ENCODE peak calls at places on chromosomes 4 and X, in nine cellular contexts. K is GDM1; X is SW 1271; Z is stimulated activated CD8-positive, alpha-beta memory T cell treated with anti-CD3 and anti-CD28 coated beads, Interleukin-7, amount 100 ng/mL, for 48 hours; B is hypothalamus; W is HT-29; Y is activated CD4-positive, alpha-beta T cell treated with anti-CD3 and anti-CD28 coated beads for 1 hour; U is thyroid gland; I is A549. N is an unnamed sample.

GRCh38 chr4:133943081-133943480 is 258.5 kb downstream of the PABPC4L start:
- DNase-seq in K (no peak), B (no peak), U (no peak), Z (no peak), X (no peak), W (no peak), I (no peak), Y (no peak), N (no peak)

GRCh38 chrX:41095174-41095573 is 9.9 kb downstream of the USP9X start:
- DNase-seq in Z (no peak), I (no peak), X (no peak), B (no peak), U (no peak), K (no peak), W (no peak), Y (no peak), N (no peak)

GRCh38 chrX:3026074-3026588 is 15.1 kb upstream of the ARSF start:
- DNase-seq in X (no peak), B (no peak), Y (no peak), W (peak; percentile 73), Z (no peak), I (no peak), K (no peak), U (peak; percentile 8), N (peak; percentile 33)

GRCh38 chr4:152415980-152416379 is 119.9 kb downstream of the FBXW7 start:
- DNase-seq in I (no peak), K (no peak), W (no peak), B (no peak), Z (no peak), U (no peak), Y (no peak), X (no peak), N (no peak)

GRCh38 chr4:187276786-187277408 is 553.2 kb upstream of the FAT1 start:
- DNase-seq in K (no peak), Y (no peak), B (no peak), U (no peak), X (no peak), W (no peak), I (no peak), Z (no peak), N (no peak)

GRCh38 chr4:179692251-179692650 is 2250.0 kb upstream of the AGA start:
- DNase-seq in B (no peak), Z (no peak), Y (no peak), K (no peak), I (no peak), U (no peak), X (no peak), W (no peak), N (no peak)

GRCh38 chr4:7635435-7635834 is 200.7 kb upstream of the PSAPL1 start:
- DNase-seq in I (no peak), K (no peak), B (no peak), U (no peak), X (no peak), Y (no peak), Z (no peak), W (no peak), N (no peak)

GRCh38 chr4:24266951-24267577 is 317.3 kb downstream of the DHX15 start:
- DNase-seq in X (no peak), Z (no peak), I (no peak), Y (no peak), B (no peak), W (no peak), K (no peak), U (no peak), N (peak; percentile 53)

GRCh38 chr4:139839664-139840063 is 174.0 kb downstream of the MGST2 start:
- DNase-seq in Y (no peak), B (no peak), K (no peak), X (no peak), U (no peak), I (no peak), Z (no peak), W (no peak), N (no peak)

GRCh38 chr4:37601527-37601926 is 84.6 kb downstream of the RELL1 start:
- DNase-seq in Y (no peak), X (no peak), B (no peak), W (peak; percentile 74), Z (no peak), K (no peak), I (peak; percentile 9), U (no peak), N (no peak)

GRCh38 chr4:58081356-58081755 is 971.2 kb upstream of the IGFBP7 start:
- DNase-seq in I (no peak), B (no peak), X (no peak), K (no peak), W (no peak), Z (no peak), U (no peak), Y (no peak), N (no peak)

GRCh38 chrX:98289726-98290125 is 1406.0 kb downstream of the RPA4 start:
- DNase-seq in Z (no peak), K (no peak), I (no peak), X (no peak), W (no peak), Y (no peak), B (no peak), U (no peak), N (no peak)

GRCh38 chr4:146029147-146029546 is 90.5 kb upstream of the ZNF827 start:
- DNase-seq in I (no peak), W (no peak), Z (no peak), X (no peak), B (no peak), U (no peak), K (no peak), Y (no peak), N (no peak)

GRCh38 chr4:5708829-5709680 is 696 bp upstream of the EVC2 start:
- DNase-seq in X (no peak), B (no peak), Y (no peak), U (peak; percentile 17), I (no peak), W (no peak), K (no peak), Z (no peak), N (no peak)

GRCh38 chr4:46267866-46268265 is 122.1 kb downstream of the GABRA2 start:
- DNase-seq in Y (no peak), W (no peak), I (no peak), Z (no peak), B (no peak), U (no peak), K (no peak), X (no peak), N (no peak)

GRCh38 chr4:108690738-108691137 is 40.3 kb downstream of the OSTC start:
- DNase-seq in Y (no peak), Z (no peak), K (no peak), X (no peak), W (no peak), I (no peak), B (no peak), U (no peak), N (no peak)

GRCh38 chrX:119236599-119237525 is 777 bp downstream of the PGRMC1 start:
- DNase-seq in Y (peak; percentile 7), I (peak; percentile 51), B (peak; percentile 26), K (no peak), U (peak; percentile 19), X (no peak), Z (no peak), W (peak; percentile 39), N (peak; percentile 63)

GRCh38 chr4:25106363-25107151 is 53.7 kb downstream of the SEPSECS start:
- DNase-seq in Z (no peak), U (no peak), K (no peak), B (no peak), W (no peak), X (no peak), Y (no peak), I (no peak), N (peak; percentile 32)

GRCh38 chr4:90112715-90113114 is 14.5 kb upstream of the CCSER1 start:
- DNase-seq in I (no peak), Y (no peak), W (peak; percentile 19), X (no peak), Z (no peak), K (no peak), U (no peak), B (no peak), N (no peak)

GRCh38 chrX:20139966-20140365 is 1.7 kb downstream of the EIF1AX start:
- DNase-seq in U (no peak), K (no peak), I (no peak), Z (no peak), B (no peak), X (no peak), W (no peak), Y (no peak), N (no peak)

GRCh38 chrX:3522016-3522690 is 175.7 kb upstream of the MXRA5 start:
- DNase-seq in W (no peak), Z (no peak), B (no peak), U (no peak), K (no peak), Y (no peak), I (no peak), X (no peak), N (no peak)

N was measured in islet precursor cell.